ENCODE peak calls at places on chromosome 11, in nine cellular contexts. O is A673, P is cardiac fibroblast, I is H1, M is stomach, W is fibroblast of mammary gland, A is cardiac muscle cell, L is psoas muscle, Y is WERI-Rb-1. U is an unnamed sample.

GRCh38 chr11:34926831-34927132 is 10.4 kb downstream of the PDHX start:
- DNase-seq in O (no peak), P (peak; percentile 69), I (no peak), M (no peak), W (peak; percentile 65), A (no peak), L (no peak), Y (no peak), U (no peak)

GRCh38 chr11:45543808-45544422 is 121.5 kb downstream of the CHST1 start:
- DNase-seq in O (peak; percentile 63), P (peak; percentile 29), I (peak; percentile 77), M (no peak), W (peak; percentile 31), A (peak; percentile 71), L (no peak), Y (no peak), U (peak; percentile 50)

GRCh38 chr11:34176980-34177319 is 71.5 kb downstream of the NAT10 start:
- DNase-seq in O (no peak), P (no peak), I (no peak), M (no peak), W (no peak), A (no peak), L (no peak), Y (no peak), U (no peak)

GRCh38 chr11:28049338-28050216 is 58.4 kb downstream of the KIF18A start:
- DNase-seq in O (peak; percentile 94), P (peak; percentile 27), I (no peak), M (no peak), W (peak; percentile 47), A (no peak), L (no peak), Y (no peak), U (no peak)

GRCh38 chr11:132982769-132983168 is 549.5 kb downstream of the OPCML start:
- DNase-seq in O (peak; percentile 63), P (no peak), I (no peak), M (no peak), W (no peak), A (no peak), L (no peak), Y (no peak), U (no peak)

GRCh38 chr11:47905358-47906059 is 57.4 kb upstream of the NUP160 start:
- DNase-seq in O (no peak), P (peak; percentile 85), I (no peak), M (no peak), W (no peak), A (no peak), L (no peak), Y (no peak), U (no peak)

GRCh38 chr11:88886796-88887195 is 179.0 kb downstream of the GRM5 start:
- DNase-seq in O (peak; percentile 22), P (peak; percentile 60), I (peak; percentile 63), M (no peak), W (peak; percentile 68), A (peak; percentile 1), L (no peak), Y (peak; percentile 55), U (no peak)

GRCh38 chr11:6116638-6117037 is 9.2 kb downstream of the OR56B4 start:
- DNase-seq in O (no peak), P (no peak), I (no peak), M (no peak), W (no peak), A (no peak), L (no peak), Y (no peak), U (no peak)

GRCh38 chr11:101456812-101457211 is 127.0 kb downstream of the TRPC6 start:
- DNase-seq in O (peak; percentile 37), P (peak; percentile 56), I (no peak), M (no peak), W (peak; percentile 42), A (no peak), L (no peak), Y (no peak), U (no peak)

GRCh38 chr11:117910525-117910924 is 18.7 kb downstream of the TMPRSS13 start:
- DNase-seq in O (no peak), P (no peak), I (no peak), M (no peak), W (no peak), A (no peak), L (peak; percentile 32), Y (no peak), U (no peak)

GRCh38 chr11:9680028-9680427 is 16.2 kb downstream of the SWAP70 start:
- DNase-seq in O (no peak), P (no peak), I (no peak), M (no peak), W (peak; percentile 19), A (no peak), L (no peak), Y (no peak), U (no peak)

GRCh38 chr11:72300268-72300667 is 56.3 kb upstream of the PHOX2A start:
- DNase-seq in O (no peak), P (no peak), I (no peak), M (no peak), W (no peak), A (no peak), L (no peak), Y (no peak), U (no peak)

GRCh38 chr11:68528630-68529029 is 68.1 kb downstream of the PPP6R3 start:
- DNase-seq in O (peak; percentile 23), P (peak; percentile 45), I (no peak), M (no peak), W (no peak), A (peak; percentile 28), L (no peak), Y (no peak), U (no peak)

GRCh38 chr11:12085371-12086251 is 24.8 kb upstream of the MICAL2 start:
- DNase-seq in O (no peak), P (peak; percentile 62), I (no peak), M (no peak), W (peak; percentile 52), A (no peak), L (no peak), Y (no peak), U (no peak)

GRCh38 chr11:12084191-12084717 is 26.1 kb upstream of the MICAL2 start:
- DNase-seq in O (no peak), P (peak; percentile 58), I (no peak), M (no peak), W (no peak), A (no peak), L (no peak), Y (no peak), U (no peak)

GRCh38 chr11:12086271-12087074 is 23.9 kb upstream of the MICAL2 start:
- DNase-seq in O (peak; percentile 58), P (peak; percentile 98), I (no peak), M (peak; percentile 57), W (peak; percentile 98), A (no peak), L (peak; percentile 81), Y (peak; percentile 74), U (no peak)

GRCh38 chr11:12079726-12080556 is 30.4 kb upstream of the MICAL2 start:
- DNase-seq in O (no peak), P (peak; percentile 99), I (no peak), M (peak; percentile 50), W (peak; percentile 99), A (no peak), L (peak; percentile 67), Y (no peak), U (no peak)

DNA sequence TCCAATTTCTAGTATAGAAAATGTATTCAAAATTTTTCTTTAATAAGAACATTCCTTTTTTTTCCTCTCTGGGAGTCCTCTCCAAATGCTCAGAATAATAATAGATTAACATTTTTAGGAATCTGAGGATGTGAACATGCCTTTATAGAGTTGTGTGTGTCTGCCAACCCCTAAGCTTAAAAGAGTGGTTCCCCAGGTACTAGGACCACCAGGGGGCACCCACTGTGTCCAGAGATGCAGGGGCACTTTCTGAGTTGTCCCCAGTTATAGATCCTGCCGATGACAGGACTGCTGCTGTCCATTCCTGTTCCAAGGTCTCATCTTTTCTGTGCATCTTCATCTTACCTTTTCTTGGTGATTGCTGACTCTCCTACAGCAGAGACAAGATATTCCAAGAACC is 27.0 kb upstream of the MICAL2 start:
- DNase-seq in O (no peak), P (no peak), I (no peak), M (no peak), W (no peak), A (no peak), L (no peak), Y (peak; percentile 15), U (no peak)
- TF ChIP-seq CTCF in O (no peak), P (peak; percentile 11), I (peak; percentile 35), M (no peak), W (peak; percentile 12), A (peak; percentile 4), L (no peak), Y (peak; percentile 31), U (no peak)

GRCh38 chr11:29518389-29519174 is 498.2 kb downstream of the KCNA4 start:
- DNase-seq in O (peak; percentile 71), P (peak; percentile 34), I (peak; percentile 52), M (no peak), W (no peak), A (no peak), L (no peak), Y (peak; percentile 22), U (no peak)
- TF ChIP-seq CTCF in O (peak; percentile 58), P (peak; percentile 27), I (peak; percentile 47), M (no peak), W (no peak), A (peak; percentile 33), L (no peak), Y (peak; percentile 44), U (no peak)

DNA sequence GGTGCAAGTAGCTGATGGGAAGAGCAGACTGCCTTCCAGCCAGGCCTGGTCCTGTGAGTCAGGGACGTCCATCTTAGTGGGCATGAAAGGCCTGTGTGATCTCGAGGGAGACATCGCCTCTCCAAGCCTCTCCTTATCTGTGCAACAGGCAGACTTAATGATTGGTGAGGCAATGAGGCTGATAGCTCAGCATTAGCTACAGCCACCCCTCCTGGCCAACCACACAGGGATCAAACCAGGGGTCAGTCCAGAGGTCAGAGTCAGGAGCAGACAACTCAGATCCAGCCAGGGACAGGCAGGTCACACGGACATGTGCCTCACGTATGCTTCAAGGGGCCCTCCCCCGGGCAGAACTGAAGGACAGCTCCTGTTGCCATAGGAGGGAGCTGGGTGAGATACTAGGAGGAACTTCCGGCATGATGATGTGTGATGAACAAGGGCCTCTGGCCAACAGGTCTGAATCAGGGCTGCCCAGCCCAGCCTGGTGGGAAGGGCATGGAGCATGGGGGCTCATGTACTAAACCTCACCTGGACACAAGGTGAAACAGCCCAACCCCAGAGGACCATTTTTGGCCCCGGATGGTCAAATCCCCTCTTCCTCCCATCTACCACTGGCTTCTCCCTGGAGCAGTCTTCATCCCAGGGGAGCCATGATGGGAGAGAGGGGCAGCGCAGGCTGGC is 2.8 kb upstream of the APOC3 start:
- DNase-seq in O (no peak), P (no peak), I (no peak), M (no peak), W (no peak), A (no peak), L (no peak), Y (no peak), U (no peak)
- TF ChIP-seq CTCF in O (no peak), P (no peak), I (no peak), M (no peak), W (no peak), A (no peak), L (no peak), Y (no peak), U (no peak)

GRCh38 chr11:66718320-66718971 is 10.6 kb downstream of the SPTBN2 start:
- DNase-seq in O (no peak), P (no peak), I (peak; percentile 62), M (peak; percentile 60), W (no peak), A (peak; percentile 38), L (peak; percentile 42), Y (no peak), U (no peak)
- TF ChIP-seq CTCF in O (no peak), P (peak; percentile 31), I (no peak), M (peak; percentile 14), W (no peak), A (peak; percentile 4), L (no peak), Y (no peak), U (no peak)